ENCODE peak calls at places on chromosomes 11 and 22, in four cellular contexts. J is WTC11, K is HepG2, A is GM12878. O is an unnamed sample.

GRCh38 chr11:110862407-110862806 is 150.2 kb upstream of the ARHGAP20 start:
- DNase-seq in K (no peak), A (no peak), J (no peak), O (no peak)

GRCh38 chr11:62146476-62147200 is 22.8 kb downstream of the INCENP start:
- DNase-seq in J (peak), A (no peak), K (no peak), O (no peak)

GRCh38 chr11:118883004-118883367 is 706 bp upstream of the CXCR5 start:
- DNase-seq in K (no peak), J (no peak), A (no peak), O (no peak)

GRCh38 chr11:61921446-61921845 is 4.1 kb upstream of the RAB3IL1 start:
- DNase-seq in J (no peak), K (no peak), A (no peak), O (no peak)

GRCh38 chr22:36398602-36399472 is 11.1 kb upstream of the MYH9 start:
- DNase-seq in K (peak), J (no peak), A (no peak), O (no peak)

GRCh38 chr11:85934599-85935169 is 79.5 kb downstream of the CCDC83 start:
- DNase-seq in A (no peak), J (peak), K (no peak), O (no peak)

GRCh38 chr11:124898711-124899110 is 1.0 kb upstream of the ROBO4 start:
- DNase-seq in J (no peak), K (peak), A (no peak), O (no peak)

GRCh38 chr11:13098067-13098466 is 89.0 kb downstream of the RASSF10 start:
- DNase-seq in J (no peak), K (peak), A (no peak), O (no peak)

GRCh38 chr11:102438311-102439062 is 14.1 kb downstream of the TMEM123 start:
- DNase-seq in K (peak), J (peak), A (no peak), O (no peak)

GRCh38 chr11:111734383-111735261 is 31.6 kb downstream of the PPP2R1B start:
- DNase-seq in J (no peak), A (no peak), K (no peak), O (no peak)

GRCh38 chr11:110929129-110929528 is 216.9 kb upstream of the ARHGAP20 start:
- DNase-seq in J (no peak), A (no peak), K (no peak), O (no peak)

GRCh38 chr11:18463439-18463838 is 7.8 kb downstream of the LDHAL6A start:
- DNase-seq in K (no peak), J (no peak), A (no peak), O (no peak)

GRCh38 chr11:32200448-32200847 is 109.6 kb downstream of the RCN1 start:
- DNase-seq in A (no peak), K (no peak), J (peak), O (peak)

GRCh38 chr11:84812351-84813083 is 814.6 kb downstream of the DLG2 start:
- DNase-seq in A (no peak), J (no peak), K (no peak), O (no peak)

GRCh38 chr11:117887431-117888139 is 11.1 kb upstream of the FXYD6 start:
- DNase-seq in K (no peak), J (no peak), A (no peak), O (no peak)

GRCh38 chr11:65590240-65590738 is 5.3 kb downstream of the KCNK7 start:
- DNase-seq in A (no peak), J (no peak), K (no peak), O (no peak)

GRCh38 chr11:80241766-80242165 is 800.9 kb upstream of the TENM4 start:
- DNase-seq in K (no peak), A (no peak), J (no peak), O (no peak)

GRCh38 chr22:44586337-44586990 is 88.4 kb upstream of the RTL6 start:
- DNase-seq in K (no peak), J (no peak), A (no peak), O (no peak)

GRCh38 chr22:45969414-45969799 is 7.6 kb downstream of the WNT7B start:
- DNase-seq in A (no peak), J (no peak), K (no peak), O (peak)

GRCh38 chr22:48954781-48955311 is 872.8 kb downstream of the BRD1 start:
- DNase-seq in J (no peak), K (no peak), A (no peak), O (no peak)

GRCh38 chr11:59560290-59560701 is 49.0 kb downstream of the OR4D9 start:
- DNase-seq in J (peak), K (peak), A (peak), O (peak)

GRCh38 chr22:48796295-48797015 is 1031.2 kb downstream of the BRD1 start:
- DNase-seq in K (no peak), J (peak), A (no peak), O (no peak)

GRCh38 chr11:19181673-19182261 is 20.0 kb downstream of the CSRP3 start:
- DNase-seq in J (no peak), K (no peak), A (no peak), O (no peak)

GRCh38 chr11:65448074-65448417 is 25.4 kb downstream of the NEAT1 start:
- DNase-seq in J (no peak), K (no peak), A (no peak), O (no peak)

GRCh38 chr11:13183094-13183825 is 94.3 kb upstream of the BMAL1 start:
- DNase-seq in A (no peak), K (peak), J (no peak), O (peak)

GRCh38 chr11:73493838-73494598 is 103.9 kb downstream of the FAM168A start:
- DNase-seq in K (peak), A (no peak), J (peak), O (no peak)

GRCh38 chr11:65651589-65652510 is 10.9 kb downstream of the RELA start:
- DNase-seq in K (no peak), A (no peak), J (no peak), O (peak)

GRCh38 chr22:38153821-38154562 is 27.6 kb downstream of the PLA2G6 start:
- DNase-seq in J (no peak), A (no peak), K (peak), O (no peak)

GRCh38 chr11:88284306-88285057 is 53.1 kb downstream of the CTSC start:
- DNase-seq in A (no peak), K (no peak), J (no peak), O (no peak)

GRCh38 chr22:28442264-28442950 is 237.2 kb downstream of the TTC28 start:
- DNase-seq in J (peak), A (no peak), K (peak), O (peak)

GRCh38 chr11:14417975-14418374 is 59.0 kb upstream of the RRAS2 start:
- DNase-seq in K (no peak), J (no peak), A (no peak), O (no peak)

GRCh38 chr22:18032455-18033101 is 8.2 kb upstream of the MICAL3 start:
- DNase-seq in K (no peak), A (no peak), J (no peak), O (no peak)

GRCh38 chr11:95143106-95143681 is 53.5 kb downstream of the ENDOD1 start:
- DNase-seq in J (no peak), K (no peak), A (no peak), O (no peak)

GRCh38 chr22:35589071-35589735 is 27.9 kb downstream of the MB start:
- DNase-seq in A (no peak), K (no peak), J (no peak), O (peak)

GRCh38 chr11:120756931-120757330 is 245.4 kb downstream of the GRIK4 start:
- DNase-seq in A (no peak), K (peak), J (no peak), O (no peak)

DNA sequence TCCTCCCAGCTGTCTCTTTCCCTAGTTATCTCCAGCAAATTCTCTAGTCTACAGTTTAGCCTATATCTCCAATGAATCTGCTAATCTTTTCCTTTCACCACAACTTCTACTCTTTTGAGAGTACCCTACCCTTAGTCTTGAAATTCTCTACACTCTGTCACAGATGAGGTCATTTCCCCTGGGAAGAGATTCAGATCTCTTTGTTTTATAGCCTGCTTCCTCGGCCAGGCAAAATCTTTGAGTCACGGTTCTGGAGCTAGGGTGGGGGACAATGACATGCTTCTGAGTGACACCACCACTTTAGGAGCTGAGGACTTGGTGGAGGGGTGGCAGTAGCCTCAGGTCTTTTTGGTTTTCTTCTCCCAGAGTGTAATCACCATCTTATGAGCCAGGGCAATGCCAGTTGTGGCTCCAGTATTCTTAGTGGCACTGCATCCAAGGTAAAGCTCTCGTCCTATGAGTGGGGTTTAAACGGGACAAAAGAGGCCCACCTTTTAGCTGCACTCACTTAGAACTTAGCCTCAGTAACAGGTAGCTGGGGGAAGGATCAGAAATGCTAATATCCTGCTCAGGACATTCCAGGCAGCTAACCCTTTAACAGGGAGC is 98.5 kb upstream of the RRM1 start:
- DNase-seq in J (no peak), K (no peak), A (no peak), O (no peak)
- TF ChIP-seq CREM in J (no peak), K (no peak), A (no peak), O (peak)

GRCh38 chr22:42079319-42080251 is at the start of gene SMDT1:
- DNase-seq in K (peak), J (peak), A (peak), O (peak)

GRCh38 chr22:42080287-42080686 is 787 bp downstream of the SMDT1 start:
- DNase-seq in A (no peak), J (no peak), K (no peak), O (peak)

GRCh38 chr22:42083119-42083518 is 3.6 kb downstream of the SMDT1 start:
- DNase-seq in J (no peak), A (no peak), K (no peak), O (no peak)

GRCh38 chr22:42086051-42086450 is 4.5 kb downstream of the NDUFA6 start:
- DNase-seq in J (no peak), A (no peak), K (no peak), O (no peak)

DNA sequence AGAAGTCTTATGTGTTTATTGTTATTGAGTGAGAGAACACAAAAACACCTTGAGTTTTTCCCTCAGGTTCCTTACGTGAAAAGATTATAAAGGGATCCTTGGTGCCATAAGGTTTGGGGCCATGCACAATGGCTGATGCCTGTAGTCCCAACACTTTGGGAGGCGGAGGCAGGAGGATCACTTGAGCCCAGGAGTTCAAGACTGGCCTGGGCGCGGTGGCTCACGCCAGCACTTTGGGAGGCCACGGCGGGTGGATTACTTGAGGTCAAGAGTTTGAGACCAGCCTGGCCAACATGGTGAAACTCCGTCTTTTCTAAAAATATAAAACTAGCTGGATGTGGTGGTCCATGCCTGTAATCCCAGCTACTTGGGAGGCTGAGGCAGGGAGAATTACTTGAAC is 5.4 kb downstream of the SMDT1 start:
- DNase-seq in A (no peak), J (no peak), K (no peak), O (no peak)
- TF ChIP-seq CREM in A (no peak), J (no peak), K (no peak), O (no peak)

GRCh38 chr11:1622076-1622475 is at the start of gene KRTAP5-4:
- DNase-seq in J (no peak), K (no peak), A (no peak), O (no peak)
- TF ChIP-seq CREM in J (no peak), K (no peak), A (no peak), O (no peak)

GRCh38 chr11:1771273-1771672 is 7.5 kb upstream of the CTSD start:
- DNase-seq in K (no peak), A (no peak), J (no peak), O (no peak)
- TF ChIP-seq CREM in K (no peak), A (no peak), J (no peak), O (no peak)

GRCh38 chr11:20599424-20600346 is at the start of gene SLC6A5:
- DNase-seq in K (peak), A (no peak), J (peak), O (peak)
- TF ChIP-seq CREM in K (no peak), A (no peak), J (no peak), O (peak)

GRCh38 chr11:76279038-76279437 is 72.7 kb upstream of the WNT11 start:
- DNase-seq in A (no peak), K (no peak), J (no peak), O (no peak)

GRCh38 chr11:76280882-76281557 is 74.7 kb upstream of the WNT11 start:
- DNase-seq in A (no peak), K (no peak), J (no peak), O (peak)

GRCh38 chr11:76280151-76280881 is 74.0 kb upstream of the WNT11 start:
- DNase-seq in J (no peak), A (no peak), K (no peak), O (no peak)

GRCh38 chr11:76278526-76278925 is 72.2 kb upstream of the WNT11 start:
- DNase-seq in J (no peak), K (no peak), A (no peak), O (no peak)

DNA sequence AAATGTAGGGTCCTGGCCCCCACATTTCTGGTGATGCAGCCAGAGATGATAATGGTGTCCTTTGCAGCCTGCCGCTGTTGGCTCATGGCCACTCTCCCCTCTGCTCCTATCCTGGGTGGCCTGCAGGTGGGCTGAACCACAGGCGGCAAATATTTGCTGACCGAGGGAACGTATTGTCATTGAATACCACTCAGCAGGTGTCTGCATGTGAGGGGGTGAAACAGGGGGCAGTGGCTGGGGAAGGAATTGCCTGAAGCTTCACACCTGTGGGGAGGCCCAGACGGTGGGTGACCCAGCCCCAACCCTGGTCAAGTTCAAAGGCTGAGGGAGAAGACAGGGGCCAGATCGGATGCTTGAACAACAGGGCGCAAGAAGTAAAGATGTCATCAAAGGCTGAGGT is 73.3 kb upstream of the WNT11 start:
- DNase-seq in J (peak), K (no peak), A (no peak), O (no peak)
- TF ChIP-seq CREM in J (no peak), K (no peak), A (no peak), O (no peak)

DNA sequence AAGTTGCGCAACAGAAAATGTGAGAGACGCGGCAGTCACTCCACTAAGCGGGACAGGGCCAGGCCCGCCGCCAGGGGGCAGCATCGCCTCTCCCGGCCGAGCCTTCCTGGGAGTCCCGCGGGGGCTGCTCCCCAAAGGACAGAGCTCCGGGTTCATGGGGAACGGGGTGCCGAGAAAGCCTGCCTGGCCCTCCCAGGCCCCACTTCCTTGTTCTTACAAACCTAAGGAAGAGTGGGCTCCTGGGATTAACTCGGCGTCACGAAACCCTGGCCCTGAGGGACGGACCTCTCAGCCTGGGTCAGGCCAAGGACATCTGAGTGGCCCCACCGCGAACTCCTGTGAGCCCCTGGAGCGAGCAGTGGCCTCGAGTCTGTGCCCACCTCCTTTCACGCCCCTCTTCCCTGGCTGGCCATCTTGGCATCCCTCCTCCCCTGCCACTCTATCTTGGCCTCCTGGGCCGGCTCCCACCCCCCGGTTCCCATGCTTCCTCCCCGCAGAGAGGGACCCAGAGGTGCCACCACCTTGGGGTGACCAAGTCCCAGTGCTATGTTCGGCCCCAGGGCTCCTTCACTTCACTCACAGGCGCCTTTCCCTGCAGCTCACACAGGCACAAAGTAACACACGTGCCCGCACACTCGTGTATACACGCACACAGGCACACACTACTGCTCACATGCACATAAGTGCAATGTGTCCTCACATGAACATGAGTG is 99.9 kb upstream of the FGF3 start:
- DNase-seq in K (peak), J (peak), A (no peak), O (peak)
- TF ChIP-seq CREM in K (no peak), J (no peak), A (no peak), O (peak)

DNA sequence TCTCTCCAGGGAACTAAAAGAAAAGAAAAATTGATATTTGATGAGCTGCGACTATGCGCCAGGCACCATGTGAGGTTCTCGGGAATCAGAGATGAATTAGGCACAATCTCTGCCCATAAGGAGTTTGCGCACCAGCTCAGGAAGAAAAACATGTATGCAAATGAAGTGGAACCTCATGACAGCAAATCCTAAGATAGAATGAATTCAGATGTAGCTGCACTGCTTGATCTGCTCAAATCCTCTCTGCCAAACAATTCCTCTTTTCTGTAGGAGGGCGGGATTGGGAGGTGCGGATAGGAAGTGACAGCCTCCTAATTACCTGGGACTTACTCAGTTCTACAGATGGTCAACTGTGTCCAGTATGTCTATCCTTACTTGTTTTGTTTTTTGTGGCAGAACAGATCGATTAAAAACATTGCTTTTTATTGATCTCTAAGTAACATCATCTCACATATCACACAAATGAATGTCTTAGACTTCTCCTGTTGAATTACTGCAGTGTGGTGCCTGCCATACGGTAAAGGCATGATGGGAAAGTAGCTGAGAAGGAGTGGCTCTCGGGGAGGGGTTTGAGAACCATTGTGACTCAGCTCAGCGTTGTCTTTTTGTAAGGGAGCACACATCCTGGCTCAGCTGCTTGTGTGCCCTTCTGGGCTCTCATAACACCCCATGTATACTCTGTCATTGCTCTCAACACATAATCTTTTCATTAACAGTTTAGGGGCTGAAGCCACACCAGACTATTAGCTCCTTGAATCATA is 14.0 kb downstream of the CRTAM start:
- DNase-seq in J (no peak), K (no peak), A (no peak), O (no peak)
- TF ChIP-seq CREM in J (no peak), K (no peak), A (no peak), O (no peak)

GRCh38 chr11:78952866-78953265 is 378.2 kb upstream of the NARS2 start:
- DNase-seq in A (no peak), J (no peak), K (no peak), O (no peak)

GRCh38 chr11:78949976-78950690 is 375.5 kb upstream of the NARS2 start:
- DNase-seq in A (no peak), J (no peak), K (no peak), O (no peak)

GRCh38 chr11:78954261-78954660 is 379.6 kb upstream of the NARS2 start:
- DNase-seq in A (no peak), J (no peak), K (no peak), O (no peak)

GRCh38 chr11:78946945-78947914 is 372.6 kb upstream of the NARS2 start:
- DNase-seq in K (peak), A (no peak), J (no peak), O (no peak)

GRCh38 chr11:78952188-78952587 is 377.5 kb upstream of the NARS2 start:
- DNase-seq in J (no peak), A (no peak), K (no peak), O (no peak)
- TF ChIP-seq CREM in J (no peak), A (no peak), K (no peak), O (no peak)